ENCODE peak calls at places on chromosomes 16 and 17, in seven cellular contexts. Z, K, S, L, Y, C and I are unnamed samples.
A peak's percentile ranks its signal among the peaks of the same experiment; 100 is the strongest.

GRCh38 chr17:56912105-56912999 is 1.5 kb downstream of the TRIM25 start:
- DNase-seq in S (no peak), C (no peak), Y (no peak), Z (peak; percentile 51), L (no peak), K (peak; percentile 59), I (no peak)

GRCh38 chr16:73298562-73298961 is 250.6 kb upstream of the ZFHX3 start:
- DNase-seq in C (no peak), Y (no peak), S (peak; percentile 11), L (no peak), K (peak; percentile 3), Z (no peak), I (no peak)

GRCh38 chr17:61383689-61384201 is 15.9 kb upstream of the TBX2 start:
- DNase-seq in Y (no peak), K (no peak), S (no peak), L (no peak), C (peak; percentile 66), Z (no peak), I (no peak)

GRCh38 chr17:30548189-30548588 is 71.0 kb downstream of the GOSR1 start:
- DNase-seq in L (no peak), Y (no peak), S (no peak), Z (peak; percentile 73), K (no peak), C (no peak), I (no peak)

GRCh38 chr17:38598536-38598935 is 7.2 kb downstream of the SRCIN1 start:
- DNase-seq in Z (no peak), Y (no peak), L (peak; percentile 88), C (peak; percentile 66), K (peak; percentile 56), S (peak; percentile 55), I (peak; percentile 55)

GRCh38 chr17:59406278-59406677 is 74.8 kb downstream of the YPEL2 start:
- DNase-seq in K (no peak), S (no peak), Y (no peak), L (no peak), C (no peak), Z (no peak), I (no peak)

GRCh38 chr17:36611345-36612072 is 10.1 kb downstream of the MRM1 start:
- DNase-seq in L (no peak), C (peak; percentile 6), K (peak; percentile 86), Y (no peak), S (peak; percentile 78), Z (no peak), I (no peak)

GRCh38 chr16:35404273-35404672 is 1944.9 kb downstream of the TP53TG3F start:
- DNase-seq in L (no peak), Z (no peak), C (no peak), K (no peak), Y (no peak), S (no peak), I (no peak)

GRCh38 chr16:31508706-31509523 is 724 bp upstream of the RUSF1 start:
- DNase-seq in L (no peak), Y (no peak), K (peak; percentile 69), C (no peak), Z (no peak), S (no peak), I (no peak)

GRCh38 chr17:2222901-2223616 is 80.5 kb downstream of the SMG6 start:
- DNase-seq in Y (no peak), L (no peak), C (no peak), K (peak; percentile 95), Z (no peak), S (peak; percentile 60), I (no peak)

GRCh38 chr17:60327122-60327869 is 64.6 kb downstream of the USP32 start:
- DNase-seq in Z (no peak), C (no peak), S (no peak), Y (peak; percentile 75), L (no peak), K (no peak), I (no peak)

GRCh38 chr17:38605852-38606645 is at the start of gene SRCIN1:
- DNase-seq in K (no peak), L (peak; percentile 72), S (no peak), Y (peak; percentile 79), Z (no peak), C (no peak), I (peak; percentile 67)

GRCh38 chr17:46935658-46936266 is 12.8 kb downstream of the GOSR2 start:
- DNase-seq in S (no peak), C (no peak), L (no peak), Z (no peak), K (peak; percentile 88), Y (no peak), I (no peak)

GRCh38 chr17:40313660-40314556 is 4.9 kb downstream of the RARA start:
- DNase-seq in Y (no peak), S (no peak), K (no peak), L (no peak), Z (no peak), C (no peak), I (no peak)

GRCh38 chr16:85430523-85431381 is 182.4 kb upstream of the GSE1 start:
- DNase-seq in Z (no peak), K (no peak), Y (no peak), C (peak; percentile 61), S (no peak), L (no peak), I (no peak)

GRCh38 chr16:84413605-84414004 is 45.3 kb downstream of the ATP2C2 start:
- DNase-seq in C (no peak), S (no peak), K (no peak), L (no peak), Z (no peak), Y (no peak), I (no peak)

GRCh38 chr16:19805459-19806160 is 79.0 kb downstream of the GPRC5B start:
- DNase-seq in L (no peak), K (no peak), Y (no peak), C (no peak), S (no peak), Z (no peak), I (no peak)

GRCh38 chr17:47622179-47622549 is 27.6 kb upstream of the KPNB1 start:
- DNase-seq in S (no peak), K (peak; percentile 46), Y (no peak), Z (no peak), C (no peak), L (no peak), I (no peak)

GRCh38 chr17:64259922-64260321 is 3.1 kb downstream of the TEX2 start:
- DNase-seq in S (peak; percentile 23), K (peak; percentile 75), Z (no peak), Y (no peak), C (no peak), L (no peak), I (no peak)

GRCh38 chr17:42553161-42553818 is 567 bp downstream of the HSD17B1 start:
- DNase-seq in C (no peak), L (no peak), Y (no peak), K (no peak), Z (no peak), S (no peak), I (no peak)

GRCh38 chr16:21598676-21599157 is 660 bp upstream of the METTL9 start:
- DNase-seq in S (peak; percentile 24), Z (no peak), L (peak; percentile 41), Y (no peak), K (peak; percentile 14), C (no peak), I (peak; percentile 19)

GRCh38 chr17:78839762-78840529 is 668 bp downstream of the USP36 start:
- DNase-seq in C (peak; percentile 89), Z (peak; percentile 89), L (peak; percentile 52), K (peak; percentile 78), Y (no peak), S (peak; percentile 44), I (no peak)

GRCh38 chr17:78838574-78839005 is 2.0 kb downstream of the USP36 start:
- DNase-seq in Y (no peak), K (no peak), S (no peak), C (no peak), L (no peak), Z (no peak), I (no peak)

GRCh38 chr17:78840530-78840779 is 159 bp downstream of the USP36 start:
- DNase-seq in Y (no peak), S (no peak), L (no peak), K (no peak), C (no peak), Z (no peak), I (no peak)

GRCh38 chr17:78839173-78839761 is 1.3 kb downstream of the USP36 start:
- DNase-seq in K (no peak), Y (no peak), C (no peak), Z (no peak), L (peak; percentile 27), S (peak; percentile 40), I (no peak)

GRCh38 chr17:78840780-78841611 is at the start of gene USP36:
- DNase-seq in Y (peak; percentile 100), S (peak; percentile 99), C (peak; percentile 100), K (peak; percentile 99), Z (peak; percentile 100), L (peak; percentile 100), I (peak; percentile 98)
- TF ChIP-seq CTCF in Y (no peak), S (no peak), C (peak; percentile 9), K (no peak), Z (no peak), L (peak; percentile 24), I (peak; percentile 22)

DNA sequence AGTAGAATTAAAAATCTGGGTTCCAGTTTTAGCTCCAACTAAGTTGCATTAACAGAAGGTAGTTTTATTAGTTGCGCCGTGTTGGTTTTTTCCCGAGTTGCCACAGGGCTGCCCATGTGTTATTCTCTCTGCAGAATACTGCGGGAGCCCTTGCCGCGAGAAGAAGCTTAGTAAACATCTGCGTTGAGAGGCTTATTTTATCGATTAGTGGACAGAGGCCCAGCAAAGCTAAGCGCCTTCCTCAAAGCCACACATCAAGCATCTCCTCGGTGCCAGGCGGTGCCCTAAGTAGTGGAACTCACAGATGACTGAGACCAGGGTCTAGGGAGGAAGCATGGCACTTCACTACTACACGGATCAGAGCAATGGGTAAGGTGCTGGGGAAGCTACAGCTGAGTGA is 212.3 kb upstream of the IRX5 start:
- DNase-seq in Y (no peak), Z (no peak), K (no peak), L (no peak), C (no peak), S (no peak), I (no peak)
- TF ChIP-seq CTCF in Y (no peak), Z (no peak), K (no peak), L (no peak), C (no peak), S (no peak), I (no peak)

GRCh38 chr16:51039638-51040331 is 111.3 kb downstream of the SALL1 start:
- DNase-seq in K (no peak), L (no peak), Z (no peak), S (no peak), C (no peak), Y (no peak), I (no peak)
- TF ChIP-seq CTCF in K (no peak), L (no peak), Z (no peak), S (no peak), C (no peak), Y (no peak), I (no peak)

GRCh38 chr17:32341141-32341856 is 674 bp downstream of the C17orf75 start:
- DNase-seq in Z (peak; percentile 10), L (peak; percentile 71), Y (no peak), C (no peak), K (no peak), S (no peak), I (no peak)
- TF ChIP-seq CTCF in Z (peak; percentile 35), L (peak; percentile 62), Y (no peak), C (peak; percentile 24), K (no peak), S (peak; percentile 26), I (no peak)

DNA sequence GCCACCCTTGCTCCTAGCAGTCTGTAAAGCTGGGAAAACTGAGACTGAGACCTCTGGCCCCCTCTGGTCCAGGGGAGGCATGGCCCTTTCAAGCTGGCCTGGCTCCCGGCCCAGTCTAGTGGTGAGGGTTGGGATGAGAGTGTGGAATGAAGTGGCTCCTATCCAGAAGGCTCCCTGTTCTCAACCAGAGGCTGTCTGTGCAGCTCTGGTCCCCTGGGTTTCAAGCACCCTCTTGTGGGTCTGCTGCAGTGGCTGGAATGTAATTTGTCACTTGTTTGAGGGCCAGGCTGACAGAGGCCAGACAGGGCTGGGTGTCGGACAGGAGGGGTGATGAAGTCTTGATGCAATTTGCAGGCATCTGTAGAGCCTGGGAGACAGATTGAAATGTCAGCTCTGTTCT is 22.1 kb upstream of the PHF12 start:
- DNase-seq in Y (peak; percentile 49), L (no peak), K (peak; percentile 51), C (no peak), Z (no peak), S (peak; percentile 66), I (no peak)
- TF ChIP-seq CTCF in Y (no peak), L (no peak), K (peak; percentile 28), C (no peak), Z (no peak), S (no peak), I (no peak)